ENCODE peak calls at places on chromosomes 6 and 20, in four cellular contexts. D is sigmoid colon; L is CD8-positive, alpha-beta T cell; P is gastrocnemius medialis. Z is an unnamed sample. For H3K4me1, the result is how much of the 10 kb centered on the place peaks cover.

GRCh38 chr6:161300823-161301222 is 27.0 kb upstream of the AGPAT4 start:
- DNase-seq in P (no peak), L (no peak), D (no peak), Z (no peak)

GRCh38 chr20:40160151-40160550 is 528.9 kb downstream of the MAFB start:
- DNase-seq in D (peak), L (no peak), P (peak), Z (peak)

GRCh38 chr20:61802721-61803311 is 262.9 kb downstream of the TAF4 start:
- DNase-seq in P (no peak), L (no peak), D (no peak), Z (no peak)

GRCh38 chr6:105884426-105884825 is 201.7 kb upstream of the PRDM1 start:
- DNase-seq in P (no peak), L (no peak), D (no peak), Z (no peak)

GRCh38 chr20:16819483-16819882 is 71.3 kb downstream of the OTOR start:
- DNase-seq in P (no peak), L (no peak), D (no peak), Z (no peak)

GRCh38 chr6:166589786-166590574 is 3.5 kb upstream of the RAMACL start:
- DNase-seq in P (no peak), D (no peak), L (no peak), Z (no peak)

GRCh38 chr6:36135053-36135731 is 4.9 kb downstream of the MAPK13 start:
- DNase-seq in L (no peak), P (no peak), D (peak), Z (no peak)

GRCh38 chr6:170140129-170140528 is 150.7 kb downstream of the DLL1 start:
- DNase-seq in P (peak), L (no peak), D (peak), Z (no peak)

GRCh38 chr6:43698584-43699349 is 11.2 kb upstream of the MRPS18A start:
- DNase-seq in L (no peak), D (no peak), P (peak), Z (peak)

GRCh38 chr20:23011008-23011721 is 23.9 kb upstream of the SSTR4 start:
- DNase-seq in L (no peak), P (no peak), D (no peak), Z (no peak)

GRCh38 chr20:35134900-35135299 is 12.2 kb downstream of the EDEM2 start:
- DNase-seq in L (no peak), D (no peak), P (peak), Z (peak)

GRCh38 chr20:47345214-47345613 is 11.3 kb downstream of the ZMYND8 start:
- DNase-seq in L (no peak), P (no peak), D (no peak), Z (no peak)

GRCh38 chr20:11453430-11453829 is 464.3 kb upstream of the BTBD3 start:
- DNase-seq in L (no peak), P (no peak), D (no peak), Z (no peak)

GRCh38 chr20:11451793-11452291 is 465.9 kb upstream of the BTBD3 start:
- DNase-seq in L (no peak), D (peak), P (peak), Z (no peak)

GRCh38 chr20:11454966-11455799 is 462.5 kb upstream of the BTBD3 start:
- DNase-seq in L (no peak), P (no peak), D (no peak), Z (no peak)

GRCh38 chr20:11448554-11448953 is 469.1 kb upstream of the BTBD3 start:
- DNase-seq in P (no peak), L (no peak), D (no peak), Z (no peak)

DNA sequence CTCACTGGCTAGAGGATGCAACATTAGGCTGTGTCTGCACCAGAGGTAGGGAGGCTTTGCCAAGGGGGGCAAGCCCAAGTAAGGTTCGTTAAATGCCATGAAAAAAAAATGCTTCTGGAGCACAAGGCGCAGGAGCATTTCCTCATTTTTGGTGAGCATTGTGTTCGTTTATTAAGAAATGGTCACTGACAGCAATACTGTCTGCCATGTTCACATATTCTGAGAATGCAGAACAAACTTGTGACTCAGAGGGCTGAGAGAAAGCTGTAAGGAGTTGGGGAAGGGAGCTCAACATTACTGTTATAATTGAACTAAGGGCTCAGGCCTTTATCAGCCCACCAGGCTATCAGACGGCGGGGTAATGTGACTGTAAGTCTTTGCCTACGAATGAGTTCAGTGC is 465.4 kb upstream of the BTBD3 start:
- DNase-seq in D (no peak), P (no peak), L (no peak), Z (no peak)
- H3K4me1 ChIP-seq in D (under half), P (under half), L (under half), Z (under half)

DNA sequence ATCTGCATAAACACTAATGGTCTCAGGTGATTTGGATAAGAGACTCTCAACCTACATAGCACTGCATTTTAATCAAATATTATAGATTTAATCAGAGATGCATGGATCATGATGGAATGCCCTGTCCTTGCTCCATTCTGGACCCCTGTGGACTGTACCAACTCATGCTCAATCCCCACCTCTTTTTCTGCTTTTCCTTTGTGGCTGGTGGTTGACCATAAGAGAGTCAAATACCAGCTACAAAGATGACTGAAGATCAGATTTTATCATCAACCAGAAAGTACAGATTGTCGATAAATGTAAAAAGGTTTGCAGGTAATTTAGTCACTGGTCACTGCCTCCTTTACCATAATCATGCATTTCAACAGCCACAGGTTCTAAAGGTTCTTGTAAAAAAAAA is 116.2 kb downstream of the ME1 start:
- DNase-seq in D (no peak), P (no peak), L (no peak), Z (no peak)
- H3K27ac ChIP-seq in D (no peak), P (no peak), L (no peak), Z (no peak)

GRCh38 chr20:50271674-50272412 is 81.2 kb downstream of the CEBPB start:
- DNase-seq in P (peak), L (no peak), D (peak), Z (peak)

GRCh38 chr20:50270569-50270968 is 79.9 kb downstream of the CEBPB start:
- DNase-seq in L (no peak), D (no peak), P (no peak), Z (peak)

GRCh38 chr20:50269111-50270033 is 78.7 kb downstream of the CEBPB start:
- DNase-seq in P (no peak), D (no peak), L (no peak), Z (no peak)

GRCh38 chr20:50271201-50271600 is 80.6 kb downstream of the CEBPB start:
- DNase-seq in L (no peak), D (no peak), P (no peak), Z (no peak)

DNA sequence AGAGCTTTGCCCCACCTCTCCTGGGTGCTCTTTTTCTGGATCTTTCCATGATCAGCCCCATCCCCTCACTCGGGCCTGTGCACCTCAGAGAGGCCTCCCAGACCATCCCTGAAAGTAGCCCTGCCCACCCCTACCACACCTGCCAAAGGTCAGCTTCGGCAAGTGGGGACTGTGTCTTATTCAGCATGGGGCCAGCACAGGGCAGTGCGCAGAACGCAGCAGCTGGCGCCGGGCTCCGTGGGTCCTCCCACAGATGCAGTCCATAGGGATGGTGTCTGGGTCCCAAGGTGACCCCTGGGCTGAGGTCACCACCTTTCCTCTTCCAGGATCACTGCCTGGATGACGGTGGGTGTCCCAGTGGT is 79.4 kb downstream of the CEBPB start:
- DNase-seq in P (no peak), D (no peak), L (no peak), Z (peak)
- H3K4me3 ChIP-seq in P (no peak), D (no peak), L (no peak), Z (no peak)

DNA sequence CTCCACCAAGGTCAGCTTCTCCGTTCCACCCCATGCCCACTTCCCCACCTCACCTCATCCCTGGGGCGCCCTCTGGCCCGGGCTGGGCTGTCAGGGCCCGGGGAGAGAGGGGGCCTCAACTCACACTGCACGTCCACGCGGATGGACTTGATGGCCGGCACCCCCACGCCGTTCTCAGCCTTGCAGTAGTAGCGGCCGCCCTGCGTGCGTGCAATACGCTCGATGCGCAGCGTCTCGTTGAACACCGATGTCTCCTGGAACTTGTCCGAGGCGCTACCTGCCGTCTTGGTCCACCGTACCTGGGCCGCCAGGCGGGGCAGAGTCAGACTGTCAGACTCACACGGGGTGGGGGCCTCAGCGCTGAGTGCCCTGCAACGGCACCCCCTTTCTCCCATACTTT is 39.6 kb downstream of the MDGA1 start:
- DNase-seq in L (no peak), P (no peak), D (no peak), Z (no peak)
- H3K4me1 ChIP-seq in L (under half), P (under half), D (under half), Z (under half)

GRCh38 chr6:140203611-140204553 is 829.4 kb upstream of the CITED2 start:
- DNase-seq in D (no peak), P (no peak), L (no peak), Z (no peak)
- H3K27ac ChIP-seq in D (peak), P (peak), L (no peak), Z (no peak)

GRCh38 chr6:52568320-52568719 is 8.5 kb downstream of the TRAM2 start:
- DNase-seq in L (no peak), P (no peak), D (no peak), Z (no peak)

GRCh38 chr6:52566201-52566600 is 10.7 kb downstream of the TRAM2 start:
- DNase-seq in P (no peak), L (no peak), D (no peak), Z (no peak)

GRCh38 chr6:52570291-52570700 is 6.6 kb downstream of the TRAM2 start:
- DNase-seq in P (no peak), L (no peak), D (peak), Z (peak)

GRCh38 chr6:52564856-52565255 is 12.0 kb downstream of the TRAM2 start:
- DNase-seq in L (no peak), D (no peak), P (no peak), Z (no peak)

DNA sequence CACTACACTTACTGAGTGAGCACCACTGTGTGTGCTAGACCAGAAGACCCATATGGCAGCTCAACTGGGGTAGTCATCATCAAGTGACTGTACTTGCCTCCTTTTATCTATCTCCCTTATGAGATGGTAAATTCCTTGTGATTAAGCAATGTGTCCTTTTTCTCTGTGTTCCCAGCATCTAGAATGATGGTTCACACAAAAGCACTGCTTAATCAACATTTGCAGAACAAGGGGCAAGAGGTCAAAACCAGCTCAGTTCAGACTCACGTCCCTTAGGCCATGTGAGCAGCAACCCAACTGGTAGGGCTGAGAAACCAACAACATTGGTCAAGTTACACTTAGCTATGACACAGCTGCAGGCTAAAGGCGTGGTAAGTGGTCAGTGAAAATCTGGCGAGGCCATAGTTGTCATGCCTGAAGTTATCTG is 10.0 kb downstream of the TRAM2 start:
- DNase-seq in P (peak), D (no peak), L (no peak), Z (peak)
- H3K4me3 ChIP-seq in P (no peak), D (no peak), L (no peak), Z (no peak)

GRCh38 chr6:57174511-57174907 is 2.4 kb downstream of the BAG2 start:
- DNase-seq in L (no peak), D (no peak), P (no peak), Z (no peak)
- H3K4me1 ChIP-seq in L (under half), D (under half), P (half or more), Z (under half)

GRCh38 chr6:157035576-157035975 is 258.4 kb downstream of the ARID1B start:
- DNase-seq in P (no peak), L (no peak), D (no peak), Z (no peak)
- H3K27ac ChIP-seq in P (no peak), L (no peak), D (no peak), Z (no peak)

Z was measured in psoas muscle.